ENCODE peak calls at places on chromosomes 12 and 14, in eight cellular contexts. T is A549; S is heart right ventricle; J is HepG2; Z is CD8-positive, alpha-beta memory T cell; V is lung; F is CD8-positive, alpha-beta T cell; H is stomach. M is an unnamed sample. For H3K4me1, the result is how much of the 10 kb centered on the place peaks cover.

GRCh38 chr12:108846320-108846719 is 11.1 kb downstream of the SSH1 start:
- DNase-seq in T (no peak), S (peak), J (no peak), Z (no peak), V (no peak), F (no peak), H (no peak), M (no peak)

GRCh38 chr14:99562848-99563748 is 40.9 kb downstream of the CCDC85C start:
- DNase-seq in T (peak), S (peak), J (peak), Z (no peak), V (peak), F (no peak), H (peak), M (peak)

GRCh38 chr12:51905507-51906438 is 1.5 kb upstream of the ACVRL1 start:
- DNase-seq in T (no peak), S (peak), J (no peak), Z (no peak), V (peak), F (no peak), H (peak), M (no peak)

GRCh38 chr14:106652494-106652893 is 1126.1 kb downstream of the TMEM121 start:
- DNase-seq in T (no peak), S (no peak), J (no peak), Z (no peak), V (no peak), F (no peak), H (no peak), M (no peak)

GRCh38 chr12:98154850-98155249 is 360.5 kb upstream of the TMPO start:
- DNase-seq in T (no peak), S (peak), J (peak), Z (no peak), V (no peak), F (no peak), H (no peak), M (no peak)

GRCh38 chr12:89328483-89329030 is 23.7 kb downstream of the DUSP6 start:
- DNase-seq in T (no peak), S (no peak), J (no peak), Z (no peak), V (no peak), F (no peak), H (no peak), M (no peak)

GRCh38 chr12:15164997-15165659 is 56.1 kb downstream of the RERG start:
- DNase-seq in T (no peak), S (no peak), J (no peak), Z (no peak), V (no peak), F (no peak), H (no peak), M (peak)

GRCh38 chr12:122841544-122842321 is 6.5 kb downstream of the HIP1R start:
- DNase-seq in T (peak), S (no peak), J (peak), Z (no peak), V (no peak), F (no peak), H (peak), M (no peak)

GRCh38 chr14:103393687-103394626 is 8.7 kb downstream of the MARK3 start:
- DNase-seq in T (peak), S (no peak), J (no peak), Z (no peak), V (no peak), F (no peak), H (no peak), M (no peak)

GRCh38 chr12:105401198-105401597 is 70.7 kb downstream of the C12orf75 start:
- DNase-seq in T (no peak), S (no peak), J (no peak), Z (no peak), V (no peak), F (no peak), H (no peak), M (no peak)

GRCh38 chr14:93056840-93057585 is 58.7 kb downstream of the ITPK1 start:
- DNase-seq in T (no peak), S (no peak), J (peak), Z (no peak), V (no peak), F (no peak), H (no peak), M (peak)

DNA sequence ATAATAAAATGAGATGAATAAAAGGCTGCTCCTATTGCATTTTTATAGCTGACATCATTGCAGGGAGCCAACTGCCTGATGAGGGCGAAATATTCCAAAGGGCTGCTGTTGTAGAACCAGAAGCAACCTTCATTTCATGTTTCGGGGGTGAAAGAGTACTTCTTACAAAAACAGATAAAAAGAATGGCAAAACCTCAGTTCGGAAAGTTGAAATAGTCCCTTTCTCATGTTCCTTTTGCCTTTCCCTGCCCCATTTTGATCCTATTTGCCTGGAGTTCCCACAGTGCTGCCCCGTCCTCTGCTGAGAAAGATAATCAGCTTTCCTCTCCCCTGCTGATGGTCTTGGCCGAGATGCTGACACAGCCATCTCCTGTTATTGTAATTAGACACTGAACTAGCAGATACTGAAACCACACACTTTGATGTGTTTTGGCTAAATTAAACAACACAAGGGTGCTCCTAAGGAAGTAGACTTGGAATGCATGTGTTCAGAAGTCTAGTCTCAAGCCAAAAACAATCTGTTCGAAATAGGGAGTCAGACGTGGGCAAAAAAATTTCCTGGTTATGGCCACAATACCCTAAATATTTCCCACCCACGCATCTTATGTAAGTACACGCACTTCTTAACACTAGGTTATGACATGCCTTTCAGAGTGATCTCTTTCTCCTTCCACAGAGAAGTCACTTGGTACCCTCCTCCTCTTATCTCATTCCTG is 117.2 kb downstream of the PPM1H start:
- DNase-seq in T (no peak), S (peak), J (no peak), Z (no peak), V (no peak), F (no peak), H (no peak), M (no peak)
- H3K27ac ChIP-seq in T (no peak), S (peak), J (no peak), Z (no peak), V (peak), F (no peak), H (no peak), M (no peak)

GRCh38 chr12:54375258-54375579 is 9.3 kb downstream of the ZNF385A start:
- DNase-seq in T (no peak), S (no peak), J (no peak), Z (no peak), V (no peak), F (no peak), H (no peak), M (no peak)
- H3K4me1 ChIP-seq in T (half or more), S (half or more), J (under half), Z (under half), V (under half), F (under half), H (half or more), M (under half)

DNA sequence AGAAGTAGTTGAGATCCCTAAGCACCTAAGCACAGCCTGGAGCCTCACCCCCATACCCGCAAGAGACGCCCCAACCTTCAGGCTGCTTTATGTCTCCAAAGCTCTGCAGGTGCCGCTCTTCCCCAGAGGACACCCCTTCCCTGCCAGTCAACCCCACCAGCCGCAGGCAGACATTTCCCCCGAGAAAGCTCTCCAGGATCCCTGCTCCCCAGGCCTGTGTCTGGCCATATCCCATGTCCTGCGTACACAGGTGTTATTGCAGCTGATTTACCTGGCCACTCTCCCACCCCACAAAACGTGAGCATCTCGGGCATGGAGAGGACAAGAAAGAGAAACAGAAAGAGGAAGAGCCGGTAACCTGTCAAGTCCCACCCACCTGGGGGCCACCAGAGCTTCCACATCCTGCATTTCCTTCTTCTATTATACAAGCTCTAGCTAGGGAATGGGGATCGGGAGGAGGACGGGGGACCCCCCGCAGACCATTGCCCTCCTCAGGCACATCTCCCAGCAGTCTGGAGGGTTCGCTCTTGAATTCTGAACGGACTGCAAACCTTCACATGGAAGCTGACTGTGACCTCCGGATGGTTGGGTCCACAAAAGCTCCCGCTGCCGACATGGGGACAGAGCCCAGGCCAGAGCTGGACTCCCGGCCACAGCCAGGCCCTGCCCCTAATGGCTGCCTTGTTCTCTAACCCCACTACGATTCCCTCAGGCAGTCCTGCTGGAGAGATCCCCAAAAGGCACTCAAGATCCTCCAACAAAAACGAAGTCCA is 17.6 kb downstream of the CCDC88C start:
- DNase-seq in T (no peak), S (no peak), J (no peak), Z (no peak), V (no peak), F (no peak), H (peak), M (peak)
- H3K4me3 ChIP-seq in T (no peak), S (peak), J (no peak), Z (peak), V (no peak), F (peak), H (peak), M (peak)

GRCh38 chr14:89206426-89206825 is 210.6 kb downstream of the FOXN3 start:
- DNase-seq in T (no peak), S (no peak), J (no peak), Z (no peak), V (no peak), F (no peak), H (no peak), M (no peak)

GRCh38 chr14:89205137-89205740 is 211.8 kb downstream of the FOXN3 start:
- DNase-seq in T (no peak), S (no peak), J (no peak), Z (no peak), V (no peak), F (no peak), H (no peak), M (no peak)

GRCh38 chr14:89212386-89213235 is 204.4 kb downstream of the FOXN3 start:
- DNase-seq in T (no peak), S (no peak), J (no peak), Z (no peak), V (no peak), F (no peak), H (no peak), M (no peak)

GRCh38 chr14:89202413-89202812 is 214.6 kb downstream of the FOXN3 start:
- DNase-seq in T (no peak), S (no peak), J (no peak), Z (no peak), V (no peak), F (no peak), H (no peak), M (no peak)

GRCh38 chr14:89207925-89208328 is 209.1 kb downstream of the FOXN3 start:
- DNase-seq in T (no peak), S (no peak), J (no peak), Z (no peak), V (no peak), F (no peak), H (no peak), M (no peak)
- H3K27ac ChIP-seq in T (no peak), S (no peak), J (no peak), Z (no peak), V (no peak), F (no peak), H (no peak), M (no peak)

GRCh38 chr12:64494998-64495729 is 43.2 kb downstream of the TBK1 start:
- DNase-seq in T (no peak), S (no peak), J (no peak), Z (no peak), V (no peak), F (no peak), H (no peak), M (no peak)
- H3K4me1 ChIP-seq in T (under half), S (under half), J (under half), Z (under half), V (under half), F (under half), H (under half), M (under half)

GRCh38 chr12:115174928-115175327 is 491.0 kb upstream of the TBX3 start:
- DNase-seq in T (no peak), S (peak), J (no peak), Z (no peak), V (no peak), F (no peak), H (no peak), M (no peak)
- H3K4me3 ChIP-seq in T (no peak), S (no peak), J (no peak), Z (no peak), V (no peak), F (no peak), H (no peak), M (no peak)

GRCh38 chr12:131621701-131622421 is 89.0 kb upstream of the SFSWAP start:
- DNase-seq in T (no peak), S (no peak), J (no peak), Z (no peak), V (no peak), F (no peak), H (no peak), M (peak)
- H3K27ac ChIP-seq in T (no peak), S (no peak), J (no peak), Z (no peak), V (no peak), F (no peak), H (no peak), M (no peak)